ENCODE peak calls at places on chromosomes 5 and 9, in five cellular contexts. R, V, A, Z and G are unnamed samples.

GRCh38 chr9:116355153-116355827 is 201.7 kb downstream of the PAPPA start:
- DNase-seq in R (no peak), V (no peak), A (peak), Z (peak), G (no peak)

GRCh38 chr9:88266416-88266815 is 121.8 kb upstream of the SPIN1 start:
- DNase-seq in R (no peak), V (no peak), A (no peak), Z (peak), G (no peak)

GRCh38 chr9:34406219-34406618 is 29.5 kb upstream of the MYORG start:
- DNase-seq in R (no peak), V (no peak), A (no peak), Z (no peak), G (no peak)

GRCh38 chr5:128216860-128217531 is 133.4 kb downstream of the SLC12A2 start:
- DNase-seq in R (no peak), V (no peak), A (peak), Z (peak), G (no peak)

GRCh38 chr9:13446935-13447334 is 167.4 kb upstream of the MPDZ start:
- DNase-seq in R (no peak), V (no peak), A (no peak), Z (no peak), G (no peak)

GRCh38 chr9:78400496-78400895 is 103.6 kb downstream of the PSAT1 start:
- DNase-seq in R (no peak), V (no peak), A (no peak), Z (no peak), G (no peak)

GRCh38 chr5:138632900-138633489 is 57.8 kb upstream of the HSPA9 start:
- DNase-seq in R (peak), V (no peak), A (peak), Z (peak), G (peak)

GRCh38 chr5:157130933-157131332 is 11.7 kb downstream of the MED7 start:
- DNase-seq in R (no peak), V (no peak), A (no peak), Z (peak), G (no peak)

GRCh38 chr9:133000842-133001241 is 22.3 kb downstream of the GFI1B start:
- DNase-seq in R (no peak), V (no peak), A (no peak), Z (no peak), G (no peak)

GRCh38 chr5:35954175-35954574 is 15.8 kb upstream of the CAPSL start:
- DNase-seq in R (no peak), V (no peak), A (no peak), Z (no peak), G (no peak)

GRCh38 chr5:1751026-1751863 is 48.4 kb downstream of the MRPL36 start:
- DNase-seq in R (no peak), V (no peak), A (no peak), Z (no peak), G (peak)

GRCh38 chr5:173327084-173327947 is 898 bp downstream of the STC2 start:
- DNase-seq in R (peak), V (no peak), A (no peak), Z (peak), G (peak)

GRCh38 chr5:130966990-130967389 is 198.1 kb downstream of the HINT1 start:
- DNase-seq in R (no peak), V (no peak), A (no peak), Z (no peak), G (no peak)

GRCh38 chr9:109231593-109231992 is 64.5 kb upstream of the FRRS1L start:
- DNase-seq in R (no peak), V (no peak), A (no peak), Z (peak), G (no peak)

GRCh38 chr9:137461316-137461662 is 2.2 kb upstream of the NSMF start:
- DNase-seq in R (no peak), V (no peak), A (peak), Z (no peak), G (peak)

GRCh38 chr5:127863610-127864395 is 160.6 kb downstream of the CCDC192 start:
- DNase-seq in R (no peak), V (no peak), A (no peak), Z (no peak), G (no peak)

GRCh38 chr5:58012103-58012502 is 447.8 kb downstream of the PLK2 start:
- DNase-seq in R (no peak), V (no peak), A (no peak), Z (no peak), G (no peak)

GRCh38 chr5:147949711-147950573 is 43.6 kb upstream of the C5orf46 start:
- DNase-seq in R (no peak), V (no peak), A (no peak), Z (peak), G (no peak)

GRCh38 chr5:114179134-114179533 is 182.7 kb upstream of the KCNN2 start:
- DNase-seq in R (no peak), V (no peak), A (no peak), Z (no peak), G (no peak)

GRCh38 chr5:134577022-134577795 is 51.7 kb downstream of the JADE2 start:
- DNase-seq in R (no peak), V (no peak), A (no peak), Z (peak), G (no peak)

GRCh38 chr5:129852747-129853352 is 51.4 kb upstream of the CHSY3 start:
- DNase-seq in R (peak), V (peak), A (peak), Z (peak), G (peak)

GRCh38 chr9:137825324-137825991 is 52.1 kb upstream of the CACNA1B start:
- DNase-seq in R (no peak), V (peak), A (no peak), Z (no peak), G (peak)

GRCh38 chr9:130208600-130209347 is 36.6 kb downstream of the NCS1 start:
- DNase-seq in R (no peak), V (no peak), A (no peak), Z (no peak), G (no peak)

GRCh38 chr5:113140837-113141661 is 164.5 kb downstream of the DCP2 start:
- DNase-seq in R (no peak), V (no peak), A (no peak), Z (peak), G (no peak)

GRCh38 chr9:31325778-31326177 is 1058.7 kb upstream of the ACO1 start:
- DNase-seq in R (no peak), V (no peak), A (no peak), Z (no peak), G (peak)

GRCh38 chr9:95074632-95075269 is 242.8 kb downstream of the FANCC start:
- DNase-seq in R (no peak), V (no peak), A (no peak), Z (no peak), G (no peak)

GRCh38 chr9:89577363-89577762 is 27.4 kb upstream of the GADD45G start:
- DNase-seq in R (no peak), V (no peak), A (no peak), Z (no peak), G (no peak)

GRCh38 chr9:20593551-20593950 is 28.7 kb downstream of the MLLT3 start:
- DNase-seq in R (no peak), V (no peak), A (no peak), Z (peak), G (no peak)

GRCh38 chr5:110221036-110221435 is 505.4 kb downstream of the TMEM232 start:
- DNase-seq in R (no peak), V (no peak), A (no peak), Z (no peak), G (no peak)

GRCh38 chr9:23825143-23825531 is 903 bp downstream of the ELAVL2 start:
- DNase-seq in R (no peak), V (no peak), A (no peak), Z (no peak), G (no peak)

GRCh38 chr9:68832101-68832500 is 127.1 kb downstream of the PIP5K1B start:
- DNase-seq in R (no peak), V (no peak), A (no peak), Z (no peak), G (no peak)

GRCh38 chr9:33818832-33819500 is 2.0 kb downstream of the UBE2R2 start:
- DNase-seq in R (no peak), V (no peak), A (no peak), Z (peak), G (no peak)

GRCh38 chr5:143624465-143624864 is 187.5 kb upstream of the HMHB1 start:
- DNase-seq in R (no peak), V (no peak), A (no peak), Z (no peak), G (no peak)

GRCh38 chr5:68245325-68245724 is 29.8 kb downstream of the PIK3R1 start:
- DNase-seq in R (no peak), V (no peak), A (no peak), Z (no peak), G (no peak)

GRCh38 chr5:68248896-68249295 is 33.3 kb downstream of the PIK3R1 start:
- DNase-seq in R (no peak), V (no peak), A (no peak), Z (no peak), G (no peak)

GRCh38 chr5:68249520-68249919 is 34.0 kb downstream of the PIK3R1 start:
- DNase-seq in R (no peak), V (no peak), A (no peak), Z (no peak), G (no peak)

GRCh38 chr5:68247627-68248026 is 32.1 kb downstream of the PIK3R1 start:
- DNase-seq in R (no peak), V (no peak), A (no peak), Z (no peak), G (no peak)

GRCh38 chr5:68246802-68247201 is 31.2 kb downstream of the PIK3R1 start:
- DNase-seq in R (no peak), V (no peak), A (no peak), Z (peak), G (no peak)
- TF ChIP-seq CTCF in R (no peak), V (no peak), A (no peak), Z (peak), G (no peak)

GRCh38 chr5:159183247-159183646 is 26.1 kb downstream of the RNF145 start:
- DNase-seq in R (no peak), V (no peak), A (no peak), Z (no peak), G (no peak)

GRCh38 chr5:159186319-159186718 is 23.0 kb downstream of the RNF145 start:
- DNase-seq in R (no peak), V (no peak), A (no peak), Z (peak), G (no peak)

GRCh38 chr5:159185773-159186172 is 23.6 kb downstream of the RNF145 start:
- DNase-seq in R (no peak), V (no peak), A (no peak), Z (no peak), G (no peak)

GRCh38 chr5:159184236-159184635 is 25.1 kb downstream of the RNF145 start:
- DNase-seq in R (no peak), V (no peak), A (no peak), Z (no peak), G (no peak)

DNA sequence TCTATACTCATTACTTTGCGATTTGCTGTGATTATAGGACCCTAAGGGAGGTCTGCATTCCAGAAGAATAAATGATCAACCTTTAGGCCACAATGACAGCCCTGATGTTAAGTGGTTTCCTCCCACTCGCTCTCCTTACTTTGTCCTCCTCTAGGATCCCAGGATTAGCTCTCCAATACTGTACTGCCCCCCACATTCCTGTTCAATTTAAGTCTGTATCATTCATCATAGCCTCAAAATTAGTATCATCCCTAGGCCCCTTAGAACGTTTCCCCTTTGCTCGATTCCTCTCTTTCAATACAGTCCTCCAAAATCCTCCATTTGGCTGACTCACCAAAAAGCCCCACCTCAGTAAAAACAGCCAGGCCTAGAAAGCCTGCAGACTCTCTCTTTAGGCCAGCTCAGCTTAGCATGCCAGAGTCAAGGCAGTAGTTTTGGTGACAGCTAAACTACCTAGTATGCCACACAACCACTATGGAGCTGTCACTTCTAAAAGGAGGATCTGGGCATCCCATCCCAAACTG is 24.4 kb downstream of the RNF145 start:
- DNase-seq in R (no peak), V (no peak), A (no peak), Z (peak), G (no peak)
- TF ChIP-seq CTCF in R (no peak), V (no peak), A (no peak), Z (no peak), G (no peak)

DNA sequence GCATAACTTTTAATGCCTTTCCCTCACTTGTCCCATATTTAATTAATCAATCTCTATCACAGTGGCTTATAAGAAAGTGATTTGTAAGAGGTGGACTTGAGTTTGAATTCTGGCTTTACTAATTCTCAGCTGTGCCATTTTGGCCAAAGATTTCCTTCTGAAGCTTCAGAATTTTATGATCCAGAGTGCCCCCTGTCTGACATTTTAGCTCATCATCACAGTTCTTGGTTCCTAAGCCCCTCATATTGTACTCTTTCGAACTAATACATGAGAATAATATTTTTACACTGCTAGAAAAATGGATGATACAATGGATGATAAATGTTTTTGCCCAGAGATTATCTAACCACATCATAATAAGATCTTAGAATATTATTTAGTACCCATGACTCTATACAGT is 1014.1 kb downstream of the PTPRD start:
- DNase-seq in R (no peak), V (no peak), A (no peak), Z (no peak), G (no peak)
- TF ChIP-seq CTCF in R (no peak), V (no peak), A (no peak), Z (no peak), G (no peak)

DNA sequence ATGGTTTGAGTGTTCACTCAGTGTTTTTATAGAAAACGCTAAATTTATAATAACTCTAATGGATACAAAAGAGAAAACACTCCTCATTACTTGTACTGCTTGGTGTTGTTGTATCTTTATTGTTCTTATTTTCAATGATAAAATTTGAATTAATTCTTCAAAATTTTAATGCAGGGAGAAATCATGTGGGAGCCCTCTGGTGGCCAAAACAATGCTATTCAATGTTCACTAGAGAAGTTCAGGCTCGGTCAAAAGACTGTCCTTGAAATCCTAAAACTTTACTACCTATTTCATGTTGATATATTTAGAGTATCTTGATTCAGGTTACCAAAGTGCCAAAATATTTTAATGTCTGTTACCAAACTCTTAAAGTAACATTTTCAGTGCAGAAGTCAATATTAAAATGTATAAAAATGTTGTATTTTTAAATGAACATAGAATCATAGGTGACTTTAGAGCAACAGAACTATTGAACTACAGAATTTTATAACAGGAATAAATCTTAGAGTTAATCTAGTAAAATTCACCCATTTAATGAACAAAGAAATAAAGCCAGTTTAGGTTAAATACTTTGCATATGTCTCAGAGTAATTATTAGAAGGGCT is 1259.8 kb downstream of the PTPRD start:
- DNase-seq in R (peak), V (no peak), A (no peak), Z (peak), G (no peak)
- TF ChIP-seq CTCF in R (peak), V (no peak), A (no peak), Z (peak), G (peak)

GRCh38 chr5:40618926-40619325 is 60.8 kb upstream of the PTGER4 start:
- DNase-seq in R (no peak), V (no peak), A (no peak), Z (no peak), G (no peak)
- TF ChIP-seq CTCF in R (no peak), V (no peak), A (no peak), Z (no peak), G (no peak)

DNA sequence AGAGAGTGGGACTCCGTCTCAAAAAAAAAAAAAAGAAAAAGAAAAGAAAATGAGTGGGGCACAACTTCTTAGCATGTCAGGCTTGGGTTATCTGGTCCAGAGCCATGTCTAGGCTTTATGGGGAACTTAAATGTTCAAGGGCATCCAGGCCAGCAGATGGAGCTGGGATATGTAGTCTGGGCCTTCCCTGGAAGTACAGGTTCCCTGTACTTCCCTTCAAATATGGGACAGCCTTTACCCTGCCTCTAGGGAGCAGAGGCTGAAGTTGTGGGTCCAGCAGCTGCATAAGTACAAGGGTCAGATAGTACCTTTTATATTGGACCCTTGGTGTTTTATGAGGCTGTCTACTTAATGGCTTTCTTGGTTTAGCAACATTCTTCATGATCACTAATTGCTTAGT is 42.1 kb downstream of the FAF2 start:
- DNase-seq in R (no peak), V (no peak), A (no peak), Z (peak), G (no peak)
- TF ChIP-seq CTCF in R (no peak), V (no peak), A (no peak), Z (peak), G (no peak)

DNA sequence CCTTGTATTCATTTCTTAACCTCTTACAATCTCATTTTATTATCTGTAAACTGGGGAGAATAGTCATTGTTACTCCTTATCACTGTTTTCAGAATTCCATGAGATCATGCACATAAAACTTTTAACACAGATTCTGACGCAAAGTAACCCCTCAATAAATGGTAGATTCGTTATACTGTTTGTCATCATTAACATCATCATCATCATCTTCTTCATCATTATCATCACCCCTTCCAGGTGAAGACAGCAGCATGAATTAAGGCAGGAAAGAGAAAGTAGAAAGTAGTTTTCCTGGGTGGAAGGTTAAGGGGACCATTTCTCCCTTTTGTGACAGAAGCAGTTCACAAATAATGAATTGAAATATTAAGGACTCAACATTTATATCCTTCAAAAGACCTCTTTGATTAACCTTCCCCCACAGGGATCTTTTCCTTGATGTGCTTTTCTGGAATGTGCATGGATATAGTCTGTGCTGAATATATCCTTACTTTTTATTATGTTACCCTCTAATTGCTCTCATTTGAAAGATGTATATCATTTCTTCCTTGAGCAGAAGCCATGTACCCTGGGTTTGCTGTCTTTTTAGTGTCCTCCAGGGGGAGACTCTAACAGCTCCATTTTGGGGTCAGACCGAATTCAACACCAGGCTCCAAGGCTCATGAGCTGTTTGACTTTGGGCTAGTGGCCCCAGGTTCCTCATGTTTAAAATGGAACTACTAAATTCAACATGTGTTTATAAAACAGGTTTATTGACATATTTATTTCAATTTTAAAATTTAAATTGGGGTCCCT is 1029.9 kb upstream of the WWC1 start:
- DNase-seq in R (no peak), V (no peak), A (no peak), Z (peak), G (no peak)
- TF ChIP-seq CTCF in R (peak), V (no peak), A (no peak), Z (peak), G (no peak)

GRCh38 chr9:32550609-32551490 is 1.3 kb upstream of the SMIM27 start:
- DNase-seq in R (peak), V (peak), A (peak), Z (peak), G (peak)
- TF ChIP-seq CTCF in R (no peak), V (no peak), A (no peak), Z (peak), G (no peak)